ENCODE peak calls at places on chromosomes 3 and 15, in five cellular contexts. J is K562, L is HepG2, G is H1, F is GM12878. T is an unnamed sample.

GRCh38 chr3:157534725-157535161 is 31.5 kb upstream of the VEPH1 start:
- DNase-seq in J (peak), G (no peak), F (no peak), L (no peak), T (no peak)

GRCh38 chr3:127688416-127689265 is 15.9 kb downstream of the ABTB1 start:
- DNase-seq in F (no peak), G (no peak), L (no peak), J (no peak), T (no peak)

GRCh38 chr3:142588708-142589107 is 7.5 kb upstream of the PLS1 start:
- DNase-seq in L (no peak), J (no peak), F (no peak), G (no peak), T (no peak)

GRCh38 chr15:34849364-34849959 is 54.1 kb upstream of the ACTC1 start:
- DNase-seq in F (no peak), G (no peak), L (no peak), J (no peak), T (no peak)

GRCh38 chr15:72285402-72285801 is 13.0 kb upstream of the PARP6 start:
- DNase-seq in J (no peak), G (peak), F (no peak), L (no peak), T (no peak)

GRCh38 chr3:46632792-46633191 is 20.5 kb downstream of the FAM240A start:
- DNase-seq in L (peak), G (peak), F (no peak), J (no peak), T (no peak)

GRCh38 chr15:77508541-77509505 is 88.1 kb downstream of the HMG20A start:
- DNase-seq in L (no peak), F (no peak), J (no peak), G (no peak), T (no peak)

GRCh38 chr15:71761649-71762048 is 48.7 kb upstream of the NR2E3 start:
- DNase-seq in L (peak), F (no peak), J (no peak), G (no peak), T (no peak)

GRCh38 chr3:20201141-20201540 is 15.1 kb upstream of the SGO1 start:
- DNase-seq in F (no peak), G (no peak), J (no peak), L (no peak), T (no peak)

GRCh38 chr3:113231391-113231790 is 20.0 kb downstream of the BOC start:
- DNase-seq in L (no peak), G (no peak), F (no peak), J (no peak), T (no peak)

GRCh38 chr3:192892981-192893827 is 24.5 kb downstream of the MB21D2 start:
- DNase-seq in J (peak), F (peak), G (no peak), L (no peak), T (peak)

GRCh38 chr15:90866161-90866715 is 2.1 kb upstream of the FURIN start:
- DNase-seq in G (no peak), F (no peak), J (no peak), L (no peak), T (no peak)

GRCh38 chr15:71103102-71103676 is 12.1 kb upstream of the THSD4 start:
- DNase-seq in J (no peak), F (peak), L (peak), G (peak), T (peak)

GRCh38 chr3:27623085-27623753 is 98.9 kb downstream of the EOMES start:
- DNase-seq in F (no peak), L (peak), G (no peak), J (no peak), T (no peak)

GRCh38 chr15:57541805-57542504 is 49.7 kb upstream of the MYZAP start:
- DNase-seq in F (no peak), G (peak), L (peak), J (peak), T (peak)

GRCh38 chr3:179146911-179147570 is 1.1 kb upstream of the PIK3CA start:
- DNase-seq in F (peak), G (no peak), L (peak), J (peak), T (peak)

GRCh38 chr3:111803123-111803593 is 55.9 kb upstream of the PHLDB2 start:
- DNase-seq in L (no peak), J (no peak), F (no peak), G (no peak), T (no peak)

GRCh38 chr3:76403556-76403955 is 618.2 kb upstream of the ZNF717 start:
- DNase-seq in F (no peak), G (no peak), J (no peak), L (no peak), T (peak)

GRCh38 chr3:94162700-94163099 is 99.8 kb downstream of the NSUN3 start:
- DNase-seq in L (peak), J (peak), G (no peak), F (no peak), T (peak)

GRCh38 chr3:101065962-101066361 is 72.7 kb upstream of the ABI3BP start:
- DNase-seq in L (peak), F (no peak), J (no peak), G (no peak), T (no peak)

GRCh38 chr3:49656541-49657112 is 17.5 kb upstream of the APEH start:
- DNase-seq in J (peak), F (no peak), G (no peak), L (no peak), T (peak)

GRCh38 chr15:89758283-89758682 is 7.2 kb upstream of the MESP1 start:
- DNase-seq in L (no peak), G (no peak), J (no peak), F (no peak), T (no peak)
- TF ChIP-seq JUND in L (no peak), G (no peak), J (no peak), F (no peak), T (no peak)

GRCh38 chr3:124650798-124651197 is 79.5 kb upstream of the UMPS start:
- DNase-seq in F (peak), G (no peak), L (no peak), J (no peak), T (no peak)
- TF ChIP-seq JUND in F (no peak), G (no peak), L (no peak), J (no peak), T (no peak)

DNA sequence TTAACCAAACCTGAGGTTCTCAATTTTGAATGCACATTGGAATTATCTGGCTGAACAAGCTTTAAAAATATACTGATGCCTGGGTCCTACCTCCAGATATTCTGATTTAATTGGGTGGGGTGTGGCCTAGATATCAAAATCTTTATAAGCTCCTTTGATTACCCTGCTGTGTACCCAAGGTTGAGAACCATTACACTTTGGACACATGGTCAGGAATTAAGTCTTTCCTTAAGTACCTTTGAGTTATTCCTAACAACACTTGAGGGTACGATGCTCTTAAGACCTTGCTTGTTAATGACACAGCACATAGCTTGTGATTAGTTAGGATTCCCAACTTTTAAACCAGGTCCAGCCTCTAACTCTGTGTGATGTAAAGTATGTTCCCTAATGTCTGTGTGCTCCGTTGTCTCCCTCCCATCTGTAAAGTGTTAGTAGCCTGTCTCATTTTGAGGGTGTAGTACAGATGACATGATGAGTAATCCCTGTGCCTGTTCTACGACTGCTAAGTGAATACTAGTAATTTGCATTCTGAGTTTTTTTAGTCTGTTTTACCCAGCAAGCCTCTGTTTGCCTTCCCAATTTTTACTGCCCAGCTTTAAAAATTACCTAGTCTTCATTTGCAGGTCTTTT is 154.9 kb downstream of the KLHL25 start:
- DNase-seq in F (no peak), L (no peak), G (no peak), J (no peak), T (no peak)
- TF ChIP-seq JUND in F (no peak), L (no peak), G (no peak), J (no peak), T (no peak)

DNA sequence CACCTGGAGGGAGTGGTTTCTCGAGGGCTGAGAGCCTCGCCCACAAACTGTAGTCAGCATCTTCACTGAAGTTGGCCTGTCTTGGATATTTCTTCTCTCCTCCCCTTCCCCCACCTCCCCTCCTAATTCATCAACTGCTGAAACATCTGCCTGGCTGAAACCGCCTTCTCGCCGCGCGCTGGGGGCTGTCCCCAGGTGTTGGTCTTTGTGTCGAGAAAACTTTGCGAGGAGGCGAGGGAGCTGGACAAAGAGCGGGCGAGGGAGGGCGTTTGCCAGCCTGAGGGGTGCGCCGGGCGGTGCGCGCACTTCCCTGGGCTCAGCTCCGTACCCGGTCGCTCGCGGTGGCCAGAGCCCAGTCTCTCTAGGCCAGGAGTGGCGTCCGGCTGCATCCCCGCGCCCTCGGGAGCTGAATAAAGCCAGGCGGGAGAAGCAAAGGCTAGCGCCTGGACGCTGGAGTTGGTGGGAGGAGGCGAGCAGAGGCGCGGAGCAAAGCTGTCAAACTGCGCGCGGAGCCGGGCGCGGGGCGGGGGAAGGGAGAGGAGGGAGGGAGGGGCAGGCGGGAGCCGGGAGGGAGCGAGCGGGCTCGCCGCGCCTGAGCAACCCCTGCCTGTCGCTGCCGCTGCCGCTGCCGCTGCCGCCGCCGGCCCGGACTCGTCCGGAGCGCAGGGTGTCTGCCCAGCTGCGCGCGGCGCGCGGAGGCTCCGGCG is at the start of gene ST8SIA2:
- DNase-seq in L (no peak), G (peak), J (no peak), F (no peak), T (no peak)
- TF ChIP-seq JUND in L (no peak), G (no peak), J (no peak), F (no peak), T (no peak)

GRCh38 chr3:130906374-130906995 is 12.6 kb downstream of the ATP2C1 start:
- DNase-seq in J (no peak), F (no peak), G (no peak), L (no peak), T (no peak)
- TF ChIP-seq JUND in J (no peak), F (no peak), G (no peak), L (no peak), T (no peak)